ENCODE peak calls at places on chromosomes 5 and 9, in six cellular contexts. One of them, this sample, is unnamed.

GRCh38 chr9:72524820-72525539 is 3.6 kb downstream of the TMC1 start:
- DNase-seq in lower leg skin: peak
- DNase-seq in breast epithelium: no peak
- DNase-seq in uterus: no peak
- DNase-seq in testis: no peak
- DNase-seq in Peyer's patch: no peak
- DNase-seq in this sample: peak

GRCh38 chr9:136787690-136788400 is 3.3 kb upstream of the TMEM141 start:
- DNase-seq in testis: peak
- DNase-seq in uterus: peak
- DNase-seq in lower leg skin: no peak
- DNase-seq in Peyer's patch: peak
- DNase-seq in breast epithelium: no peak
- DNase-seq in this sample: peak

GRCh38 chr5:71014186-71014585 is 11.0 kb downstream of the NAIP start:
- DNase-seq in uterus: no peak
- DNase-seq in breast epithelium: no peak
- DNase-seq in Peyer's patch: no peak
- DNase-seq in lower leg skin: no peak
- DNase-seq in testis: no peak
- DNase-seq in this sample: no peak

GRCh38 chr5:163815240-163815791 is 309.9 kb downstream of the MAT2B start:
- DNase-seq in uterus: no peak
- DNase-seq in lower leg skin: no peak
- DNase-seq in breast epithelium: no peak
- DNase-seq in Peyer's patch: no peak
- DNase-seq in testis: no peak
- DNase-seq in this sample: no peak

GRCh38 chr9:132156256-132156655 is 5.6 kb upstream of the NTNG2 start:
- DNase-seq in Peyer's patch: no peak
- DNase-seq in testis: no peak
- DNase-seq in uterus: no peak
- DNase-seq in lower leg skin: no peak
- DNase-seq in breast epithelium: no peak
- DNase-seq in this sample: no peak

GRCh38 chr9:17004500-17004899 is 130.3 kb upstream of the CNTLN start:
- DNase-seq in uterus: no peak
- DNase-seq in lower leg skin: no peak
- DNase-seq in Peyer's patch: no peak
- DNase-seq in testis: no peak
- DNase-seq in breast epithelium: no peak
- DNase-seq in this sample: no peak

GRCh38 chr5:142743677-142744441 is 26.3 kb upstream of the ARHGAP26 start:
- DNase-seq in Peyer's patch: no peak
- DNase-seq in breast epithelium: no peak
- DNase-seq in testis: no peak
- DNase-seq in uterus: peak
- DNase-seq in lower leg skin: no peak
- DNase-seq in this sample: no peak

GRCh38 chr9:19553441-19553840 is 144.6 kb downstream of the ACER2 start:
- DNase-seq in testis: no peak
- DNase-seq in uterus: no peak
- DNase-seq in breast epithelium: no peak
- DNase-seq in lower leg skin: no peak
- DNase-seq in Peyer's patch: no peak
- DNase-seq in this sample: no peak

GRCh38 chr9:95511232-95511951 is 5.4 kb downstream of the PTCH1 start:
- DNase-seq in breast epithelium: peak
- DNase-seq in Peyer's patch: peak
- DNase-seq in lower leg skin: peak
- DNase-seq in testis: peak
- DNase-seq in uterus: no peak
- DNase-seq in this sample: peak

GRCh38 chr5:135468086-135468485 is 15.9 kb upstream of the TIFAB start:
- DNase-seq in uterus: no peak
- DNase-seq in testis: no peak
- DNase-seq in lower leg skin: no peak
- DNase-seq in Peyer's patch: no peak
- DNase-seq in breast epithelium: no peak
- DNase-seq in this sample: no peak

GRCh38 chr5:72328172-72328571 is 8.0 kb downstream of the PTCD2 start:
- DNase-seq in breast epithelium: no peak
- DNase-seq in testis: no peak
- DNase-seq in Peyer's patch: no peak
- DNase-seq in uterus: peak
- DNase-seq in lower leg skin: no peak
- DNase-seq in this sample: peak

GRCh38 chr9:2655411-2655901 is 33.9 kb downstream of the VLDLR start:
- DNase-seq in testis: no peak
- DNase-seq in lower leg skin: no peak
- DNase-seq in breast epithelium: no peak
- DNase-seq in Peyer's patch: no peak
- DNase-seq in uterus: no peak
- DNase-seq in this sample: no peak

GRCh38 chr5:75965292-75965691 is 117.9 kb upstream of the SV2C start:
- DNase-seq in testis: no peak
- DNase-seq in uterus: no peak
- DNase-seq in breast epithelium: no peak
- DNase-seq in lower leg skin: no peak
- DNase-seq in Peyer's patch: no peak
- DNase-seq in this sample: no peak

GRCh38 chr5:164498393-164498792 is 993.0 kb downstream of the MAT2B start:
- DNase-seq in testis: no peak
- DNase-seq in lower leg skin: no peak
- DNase-seq in breast epithelium: no peak
- DNase-seq in uterus: no peak
- DNase-seq in Peyer's patch: no peak
- DNase-seq in this sample: no peak

GRCh38 chr5:79794347-79794746 is 104.7 kb downstream of the CMYA5 start:
- DNase-seq in breast epithelium: no peak
- DNase-seq in lower leg skin: no peak
- DNase-seq in uterus: no peak
- DNase-seq in Peyer's patch: no peak
- DNase-seq in testis: no peak
- DNase-seq in this sample: peak

GRCh38 chr5:102106599-102106998 is 189.5 kb downstream of the SLCO4C1 start:
- DNase-seq in lower leg skin: no peak
- DNase-seq in uterus: no peak
- DNase-seq in testis: no peak
- DNase-seq in breast epithelium: no peak
- DNase-seq in Peyer's patch: no peak
- DNase-seq in this sample: no peak

GRCh38 chr9:6014668-6015270 is 655 bp downstream of the RANBP6 start:
- DNase-seq in lower leg skin: no peak
- DNase-seq in Peyer's patch: no peak
- DNase-seq in uterus: no peak
- DNase-seq in breast epithelium: no peak
- DNase-seq in testis: no peak
- DNase-seq in this sample: peak

GRCh38 chr9:35757527-35758275 is 3.6 kb upstream of the MSMP start:
- DNase-seq in uterus: no peak
- DNase-seq in Peyer's patch: no peak
- DNase-seq in breast epithelium: peak
- DNase-seq in lower leg skin: no peak
- DNase-seq in testis: no peak
- DNase-seq in this sample: peak

GRCh38 chr9:131697097-131697496 is 42.8 kb downstream of the RAPGEF1 start:
- DNase-seq in breast epithelium: no peak
- DNase-seq in uterus: peak
- DNase-seq in Peyer's patch: no peak
- DNase-seq in lower leg skin: no peak
- DNase-seq in testis: peak
- DNase-seq in this sample: no peak

GRCh38 chr5:173823721-173824567 is 64.2 kb upstream of the CPEB4 start:
- DNase-seq in lower leg skin: no peak
- DNase-seq in testis: no peak
- DNase-seq in uterus: no peak
- DNase-seq in breast epithelium: peak
- DNase-seq in Peyer's patch: no peak
- DNase-seq in this sample: no peak

GRCh38 chr5:106121972-106122605 is 1548.6 kb downstream of the EFNA5 start:
- DNase-seq in breast epithelium: peak
- DNase-seq in testis: peak
- DNase-seq in lower leg skin: no peak
- DNase-seq in Peyer's patch: no peak
- DNase-seq in uterus: no peak
- DNase-seq in this sample: peak

GRCh38 chr9:109264865-109265532 is 55.9 kb downstream of the EPB41L4B start:
- DNase-seq in breast epithelium: peak
- DNase-seq in lower leg skin: no peak
- DNase-seq in testis: peak
- DNase-seq in Peyer's patch: no peak
- DNase-seq in uterus: no peak
- DNase-seq in this sample: no peak

GRCh38 chr5:165423697-165424299 is 1918.4 kb downstream of the MAT2B start:
- DNase-seq in uterus: no peak
- DNase-seq in breast epithelium: no peak
- DNase-seq in lower leg skin: no peak
- DNase-seq in testis: no peak
- DNase-seq in Peyer's patch: no peak
- DNase-seq in this sample: no peak

GRCh38 chr5:21807953-21808352 is 1045.2 kb downstream of the CDH12 start:
- DNase-seq in lower leg skin: no peak
- DNase-seq in breast epithelium: no peak
- DNase-seq in uterus: no peak
- DNase-seq in testis: no peak
- DNase-seq in Peyer's patch: no peak
- DNase-seq in this sample: no peak

GRCh38 chr5:108818613-108819272 is 71.0 kb downstream of the FER start:
- DNase-seq in lower leg skin: no peak
- DNase-seq in uterus: no peak
- DNase-seq in testis: no peak
- DNase-seq in breast epithelium: no peak
- DNase-seq in Peyer's patch: no peak
- DNase-seq in this sample: peak

GRCh38 chr5:8391916-8392315 is 523.0 kb downstream of the MTRR start:
- DNase-seq in Peyer's patch: no peak
- DNase-seq in breast epithelium: no peak
- DNase-seq in testis: no peak
- DNase-seq in uterus: no peak
- DNase-seq in lower leg skin: no peak
- DNase-seq in this sample: no peak

GRCh38 chr9:11233693-11234092 is 620.9 kb upstream of the PTPRD start:
- DNase-seq in testis: no peak
- DNase-seq in breast epithelium: no peak
- DNase-seq in lower leg skin: no peak
- DNase-seq in Peyer's patch: no peak
- DNase-seq in uterus: no peak
- DNase-seq in this sample: no peak

GRCh38 chr9:336039-336438 is 121.4 kb downstream of the DOCK8 start:
- DNase-seq in lower leg skin: no peak
- DNase-seq in testis: no peak
- DNase-seq in Peyer's patch: no peak
- DNase-seq in breast epithelium: no peak
- DNase-seq in uterus: no peak
- DNase-seq in this sample: no peak

GRCh38 chr5:59351076-59351794 is 542.3 kb downstream of the PDE4D start:
- DNase-seq in testis: peak
- DNase-seq in breast epithelium: no peak
- DNase-seq in uterus: peak
- DNase-seq in Peyer's patch: no peak
- DNase-seq in lower leg skin: peak
- DNase-seq in this sample: peak

GRCh38 chr9:36659500-36659899 is 86.8 kb downstream of the MELK start:
- DNase-seq in lower leg skin: no peak
- DNase-seq in breast epithelium: no peak
- DNase-seq in uterus: no peak
- DNase-seq in testis: no peak
- DNase-seq in Peyer's patch: no peak
- DNase-seq in this sample: no peak

GRCh38 chr5:116448450-116448849 is 126.2 kb downstream of the SEMA6A start:
- DNase-seq in lower leg skin: no peak
- DNase-seq in breast epithelium: no peak
- DNase-seq in testis: no peak
- DNase-seq in Peyer's patch: no peak
- DNase-seq in uterus: no peak
- DNase-seq in this sample: no peak

GRCh38 chr9:130186839-130187522 is 14.8 kb downstream of the NCS1 start:
- DNase-seq in uterus: peak
- DNase-seq in Peyer's patch: peak
- DNase-seq in testis: no peak
- DNase-seq in breast epithelium: no peak
- DNase-seq in lower leg skin: no peak
- DNase-seq in this sample: peak
- TF ChIP-seq POLR2A in uterus: peak
- TF ChIP-seq POLR2A in Peyer's patch: peak
- TF ChIP-seq POLR2A in testis: no peak
- TF ChIP-seq POLR2A in breast epithelium: no peak
- TF ChIP-seq POLR2A in lower leg skin: no peak
- TF ChIP-seq POLR2A in this sample: peak

GRCh38 chr5:151026674-151027073 is 6.3 kb downstream of the GPX3 start:
- DNase-seq in uterus: peak
- DNase-seq in Peyer's patch: no peak
- DNase-seq in testis: peak
- DNase-seq in breast epithelium: no peak
- DNase-seq in lower leg skin: no peak
- DNase-seq in this sample: no peak
- TF ChIP-seq POLR2A in uterus: no peak
- TF ChIP-seq POLR2A in Peyer's patch: no peak
- TF ChIP-seq POLR2A in testis: no peak
- TF ChIP-seq POLR2A in breast epithelium: no peak
- TF ChIP-seq POLR2A in lower leg skin: no peak
- TF ChIP-seq POLR2A in this sample: no peak

GRCh38 chr5:55177078-55177477 is 4.1 kb upstream of the CDC20B start:
- DNase-seq in testis: no peak
- DNase-seq in uterus: no peak
- DNase-seq in Peyer's patch: no peak
- DNase-seq in breast epithelium: no peak
- DNase-seq in lower leg skin: no peak
- DNase-seq in this sample: no peak
- TF ChIP-seq POLR2A in testis: no peak
- TF ChIP-seq POLR2A in uterus: no peak
- TF ChIP-seq POLR2A in Peyer's patch: no peak
- TF ChIP-seq POLR2A in breast epithelium: no peak
- TF ChIP-seq POLR2A in lower leg skin: no peak
- TF ChIP-seq POLR2A in this sample: no peak

GRCh38 chr9:77974414-77974813 is 57.2 kb downstream of the GNAQ start:
- DNase-seq in uterus: no peak
- DNase-seq in lower leg skin: no peak
- DNase-seq in Peyer's patch: no peak
- DNase-seq in breast epithelium: no peak
- DNase-seq in testis: no peak
- DNase-seq in this sample: no peak

GRCh38 chr9:77975023-77975422 is 56.6 kb downstream of the GNAQ start:
- DNase-seq in Peyer's patch: no peak
- DNase-seq in breast epithelium: no peak
- DNase-seq in lower leg skin: no peak
- DNase-seq in testis: no peak
- DNase-seq in uterus: no peak
- DNase-seq in this sample: no peak

GRCh38 chr9:77978086-77978781 is 53.4 kb downstream of the GNAQ start:
- DNase-seq in Peyer's patch: no peak
- DNase-seq in uterus: no peak
- DNase-seq in breast epithelium: no peak
- DNase-seq in lower leg skin: no peak
- DNase-seq in testis: no peak
- DNase-seq in this sample: no peak

GRCh38 chr9:77980622-77981021 is 51.0 kb downstream of the GNAQ start:
- DNase-seq in Peyer's patch: no peak
- DNase-seq in breast epithelium: no peak
- DNase-seq in uterus: no peak
- DNase-seq in lower leg skin: no peak
- DNase-seq in testis: no peak
- DNase-seq in this sample: no peak

GRCh38 chr9:77977210-77977611 is 54.4 kb downstream of the GNAQ start:
- DNase-seq in testis: peak
- DNase-seq in breast epithelium: no peak
- DNase-seq in Peyer's patch: peak
- DNase-seq in lower leg skin: peak
- DNase-seq in uterus: peak
- DNase-seq in this sample: peak
- TF ChIP-seq POLR2A in testis: no peak
- TF ChIP-seq POLR2A in breast epithelium: no peak
- TF ChIP-seq POLR2A in Peyer's patch: no peak
- TF ChIP-seq POLR2A in lower leg skin: no peak
- TF ChIP-seq POLR2A in uterus: no peak
- TF ChIP-seq POLR2A in this sample: no peak